ENCODE peak calls at places on chromosomes 5 and 9, in nine cellular contexts. D is AG04449; P is stimulated activated CD4-positive, alpha-beta T cell treated with anti-CD3 and anti-CD28 coated beads, Interleukin-4, amount 100 ng/mL, for 48 hours; C is activated CD8-positive, alpha-beta memory T cell treated with anti-CD3 and anti-CD28 coated beads for 4 hours; U is amniotic stem cell; Y is hypothalamus; L is kidney glomerular epithelial cell; G is kidney tubule cell; N is endothelial cell. H is an unnamed sample.

GRCh38 chr5:9601055-9601739 is 29.0 kb downstream of the TAS2R1 start:
- DNase-seq in D (no peak), P (no peak), C (no peak), U (no peak), Y (no peak), L (no peak), G (no peak), N (no peak), H (no peak)

GRCh38 chr5:145796318-145796717 is 38.8 kb downstream of the PRELID2 start:
- DNase-seq in D (no peak), P (no peak), C (no peak), U (no peak), Y (no peak), L (no peak), G (no peak), N (no peak), H (no peak)

GRCh38 chr5:176424181-176424580 is 7.8 kb upstream of the CLTB start:
- DNase-seq in D (no peak), P (no peak), C (no peak), U (no peak), Y (no peak), L (no peak), G (no peak), N (no peak), H (no peak)

GRCh38 chr5:10715605-10716004 is 45.4 kb downstream of the DAP start:
- DNase-seq in D (no peak), P (no peak), C (no peak), U (no peak), Y (no peak), L (no peak), G (no peak), N (no peak), H (no peak)

GRCh38 chr5:173231381-173231766 is 3.6 kb downstream of the NKX2-5 start:
- DNase-seq in D (no peak), P (no peak), C (no peak), U (no peak), Y (no peak), L (no peak), G (no peak), N (no peak), H (no peak)

GRCh38 chr5:111463304-111463703 is 49.0 kb downstream of the STARD4 start:
- DNase-seq in D (no peak), P (no peak), C (no peak), U (no peak), Y (no peak), L (no peak), G (no peak), N (no peak), H (no peak)

GRCh38 chr5:101346906-101347305 is 443.8 kb upstream of the ST8SIA4 start:
- DNase-seq in D (no peak), P (no peak), C (no peak), U (no peak), Y (no peak), L (no peak), G (no peak), N (no peak), H (no peak)

GRCh38 chr5:127206320-127207113 is 84.1 kb upstream of the MEGF10 start:
- DNase-seq in D (peak; percentile 42), P (no peak), C (no peak), U (peak; percentile 67), Y (no peak), L (peak; percentile 80), G (peak; percentile 92), N (no peak), H (no peak)

GRCh38 chr9:123414921-123415592 is 59.1 kb downstream of the CRB2 start:
- DNase-seq in D (no peak), P (no peak), C (no peak), U (no peak), Y (no peak), L (no peak), G (no peak), N (no peak), H (no peak)

GRCh38 chr9:116421006-116421538 is 266.0 kb upstream of the TRIM32 start:
- DNase-seq in D (no peak), P (no peak), C (no peak), U (no peak), Y (no peak), L (peak; percentile 28), G (peak; percentile 87), N (no peak), H (no peak)

GRCh38 chr5:39231705-39232525 is 12.6 kb upstream of the FYB1 start:
- DNase-seq in D (no peak), P (no peak), C (no peak), U (no peak), Y (no peak), L (no peak), G (peak; percentile 31), N (no peak), H (no peak)

GRCh38 chr5:118862596-118862995 is 125.8 kb downstream of the DTWD2 start:
- DNase-seq in D (no peak), P (no peak), C (no peak), U (no peak), Y (no peak), L (no peak), G (no peak), N (no peak), H (no peak)

GRCh38 chr5:82467006-82467561 is 188.9 kb upstream of the RPS23 start:
- DNase-seq in D (no peak), P (no peak), C (no peak), U (no peak), Y (no peak), L (no peak), G (no peak), N (no peak), H (no peak)

GRCh38 chr5:32168460-32169033 is 5.6 kb downstream of the GOLPH3 start:
- DNase-seq in D (no peak), P (no peak), C (no peak), U (no peak), Y (no peak), L (no peak), G (no peak), N (no peak), H (no peak)

GRCh38 chr5:141858084-141858765 is 20.0 kb downstream of the PCDH1 start:
- DNase-seq in D (no peak), P (no peak), C (no peak), U (no peak), Y (no peak), L (no peak), G (no peak), N (no peak), H (no peak)

GRCh38 chr5:163478126-163478981 is 17.9 kb downstream of the HMMR start:
- DNase-seq in D (no peak), P (no peak), C (no peak), U (no peak), Y (no peak), L (no peak), G (peak; percentile 41), N (no peak), H (no peak)

GRCh38 chr5:38212307-38212706 is 46.1 kb upstream of the EGFLAM start:
- DNase-seq in D (no peak), P (no peak), C (no peak), U (no peak), Y (no peak), L (no peak), G (no peak), N (no peak), H (no peak)

GRCh38 chr9:126520453-126520852 is 93.3 kb upstream of the LMX1B start:
- DNase-seq in D (no peak), P (no peak), C (no peak), U (no peak), Y (no peak), L (no peak), G (no peak), N (no peak), H (no peak)

GRCh38 chr5:43773032-43773830 is 170.3 kb downstream of the NNT start:
- DNase-seq in D (peak; percentile 26), P (no peak), C (no peak), U (no peak), Y (no peak), L (peak; percentile 51), G (peak; percentile 57), N (no peak), H (no peak)

GRCh38 chr9:16726718-16727451 is 143.6 kb downstream of the BNC2 start:
- DNase-seq in D (no peak), P (no peak), C (no peak), U (peak; percentile 51), Y (peak; percentile 47), L (peak; percentile 89), G (peak; percentile 88), N (peak; percentile 82), H (peak; percentile 85)

GRCh38 chr9:130124471-130124870 is 47.7 kb upstream of the NCS1 start:
- DNase-seq in D (no peak), P (no peak), C (no peak), U (no peak), Y (no peak), L (no peak), G (no peak), N (no peak), H (no peak)

GRCh38 chr5:150438873-150439546 is 10.5 kb downstream of the RPS14 start:
- DNase-seq in D (no peak), P (no peak), C (no peak), U (no peak), Y (no peak), L (no peak), G (peak; percentile 48), N (peak; percentile 39), H (peak; percentile 48)

GRCh38 chr9:96169488-96169887 is 132.5 kb downstream of the HSD17B3 start:
- DNase-seq in D (no peak), P (no peak), C (no peak), U (no peak), Y (peak; percentile 27), L (peak; percentile 88), G (peak; percentile 47), N (peak; percentile 67), H (peak; percentile 92)

GRCh38 chr5:36444582-36444999 is 142.9 kb upstream of the RANBP3L start:
- DNase-seq in D (no peak), P (no peak), C (no peak), U (no peak), Y (no peak), L (no peak), G (peak; percentile 55), N (no peak), H (no peak)

GRCh38 chr9:77488439-77489126 is 159.5 kb downstream of the GNA14 start:
- DNase-seq in D (no peak), P (no peak), C (no peak), U (no peak), Y (no peak), L (no peak), G (peak; percentile 24), N (no peak), H (no peak)

GRCh38 chr5:29337030-29337429 is 1856.5 kb upstream of the CDH6 start:
- DNase-seq in D (no peak), P (no peak), C (no peak), U (no peak), Y (no peak), L (no peak), G (no peak), N (no peak), H (no peak)

H was measured in nephron progenitor cell.